ENCODE peak calls at places on chromosome 2, in four cellular contexts. One of them, this sample, is unnamed.

GRCh38 chr2:149068225-149068995 is 29.9 kb downstream of the LYPD6B start:
- DNase-seq in SW480: no peak
- DNase-seq in Daoy: no peak
- DNase-seq in cardiac fibroblast: no peak
- DNase-seq in this sample: no peak

GRCh38 chr2:119496682-119497081 is 27.6 kb downstream of the SCTR start:
- DNase-seq in SW480: no peak
- DNase-seq in Daoy: no peak
- DNase-seq in cardiac fibroblast: no peak
- DNase-seq in this sample: no peak

GRCh38 chr2:58047373-58047674 is 718 bp downstream of the VRK2 start:
- DNase-seq in SW480: no peak
- DNase-seq in Daoy: no peak
- DNase-seq in cardiac fibroblast: no peak
- DNase-seq in this sample: no peak

GRCh38 chr2:126761981-126762878 is 106.3 kb downstream of the GYPC start:
- DNase-seq in SW480: no peak
- DNase-seq in Daoy: no peak
- DNase-seq in cardiac fibroblast: no peak
- DNase-seq in this sample: no peak

GRCh38 chr2:229164545-229165249 is 106.4 kb downstream of the PID1 start:
- DNase-seq in SW480: no peak
- DNase-seq in Daoy: peak
- DNase-seq in cardiac fibroblast: peak
- DNase-seq in this sample: no peak

GRCh38 chr2:102033028-102033749 is 41.4 kb downstream of the IL1R2 start:
- DNase-seq in SW480: peak
- DNase-seq in Daoy: peak
- DNase-seq in cardiac fibroblast: peak
- DNase-seq in this sample: no peak

GRCh38 chr2:24124003-24124585 is 825 bp downstream of the FAM228B start:
- DNase-seq in SW480: peak
- DNase-seq in Daoy: peak
- DNase-seq in cardiac fibroblast: peak
- DNase-seq in this sample: no peak

GRCh38 chr2:242085941-242086621 is 216.6 kb downstream of the RTP5 start:
- DNase-seq in SW480: peak
- DNase-seq in Daoy: peak
- DNase-seq in cardiac fibroblast: peak
- DNase-seq in this sample: peak

GRCh38 chr2:44188696-44189095 is 20.0 kb downstream of the PPM1B start:
- DNase-seq in SW480: no peak
- DNase-seq in Daoy: no peak
- DNase-seq in cardiac fibroblast: no peak
- DNase-seq in this sample: no peak

GRCh38 chr2:105102963-105103421 is 65.1 kb downstream of the MRPS9 start:
- DNase-seq in SW480: peak
- DNase-seq in Daoy: peak
- DNase-seq in cardiac fibroblast: peak
- DNase-seq in this sample: no peak

GRCh38 chr2:138275292-138275690 is 226.3 kb upstream of the SPOPL start:
- DNase-seq in SW480: no peak
- DNase-seq in Daoy: no peak
- DNase-seq in cardiac fibroblast: no peak
- DNase-seq in this sample: no peak

GRCh38 chr2:216880509-216881184 is 20.8 kb upstream of the TNP1 start:
- DNase-seq in SW480: no peak
- DNase-seq in Daoy: peak
- DNase-seq in cardiac fibroblast: no peak
- DNase-seq in this sample: no peak

GRCh38 chr2:169715379-169716228 is 18.0 kb upstream of the KLHL23 start:
- DNase-seq in SW480: no peak
- DNase-seq in Daoy: peak
- DNase-seq in cardiac fibroblast: no peak
- DNase-seq in this sample: no peak

This sample was measured in Karpas-422.